ENCODE peak calls at places on chromosomes 11 and 22, in nine cellular contexts. One of them, this sample, is unnamed.

GRCh38 chr11:95182397-95182796 is 48.6 kb downstream of the SESN3 start:
- ATAC-seq in heart left ventricle: no peak
- ATAC-seq in left lung: no peak
- ATAC-seq in activated CD8-positive, alpha-beta memory T cell treated with anti-CD3 and anti-CD28 coated beads, Interleukin-2, amount 10 ng/mL, durations not matched to agents 7 days and 5 days: no peak
- ATAC-seq in Right ventricle myocardium inferior: no peak
- ATAC-seq in K562: no peak
- ATAC-seq in lower lobe of right lung: no peak
- ATAC-seq in activated naive CD8-positive, alpha-beta T cell treated with anti-CD3 and anti-CD28 coated beads, Interleukin-2, amount 10 ng/mL, durations not matched to agents 7 days and 5 days: no peak
- ATAC-seq in T-cell: no peak
- ATAC-seq in this sample: no peak

GRCh38 chr11:85809881-85810280 is 1.1 kb downstream of the SYTL2 start:
- ATAC-seq in heart left ventricle: no peak
- ATAC-seq in left lung: peak; percentile 1
- ATAC-seq in activated CD8-positive, alpha-beta memory T cell treated with anti-CD3 and anti-CD28 coated beads, Interleukin-2, amount 10 ng/mL, durations not matched to agents 7 days and 5 days: peak; percentile 37
- ATAC-seq in Right ventricle myocardium inferior: no peak
- ATAC-seq in K562: peak; percentile 35
- ATAC-seq in lower lobe of right lung: peak; percentile 34
- ATAC-seq in activated naive CD8-positive, alpha-beta T cell treated with anti-CD3 and anti-CD28 coated beads, Interleukin-2, amount 10 ng/mL, durations not matched to agents 7 days and 5 days: peak; percentile 39
- ATAC-seq in T-cell: peak; percentile 15
- ATAC-seq in this sample: no peak

GRCh38 chr11:61598886-61599868 is 18.3 kb upstream of the SYT7 start:
- ATAC-seq in heart left ventricle: no peak
- ATAC-seq in left lung: peak; percentile 44
- ATAC-seq in activated CD8-positive, alpha-beta memory T cell treated with anti-CD3 and anti-CD28 coated beads, Interleukin-2, amount 10 ng/mL, durations not matched to agents 7 days and 5 days: no peak
- ATAC-seq in Right ventricle myocardium inferior: peak; percentile 36
- ATAC-seq in K562: no peak
- ATAC-seq in lower lobe of right lung: no peak
- ATAC-seq in activated naive CD8-positive, alpha-beta T cell treated with anti-CD3 and anti-CD28 coated beads, Interleukin-2, amount 10 ng/mL, durations not matched to agents 7 days and 5 days: no peak
- ATAC-seq in T-cell: no peak
- ATAC-seq in this sample: no peak

GRCh38 chr11:63556404-63556803 is 6.8 kb downstream of the PLAAT2 start:
- ATAC-seq in heart left ventricle: no peak
- ATAC-seq in left lung: no peak
- ATAC-seq in activated CD8-positive, alpha-beta memory T cell treated with anti-CD3 and anti-CD28 coated beads, Interleukin-2, amount 10 ng/mL, durations not matched to agents 7 days and 5 days: no peak
- ATAC-seq in Right ventricle myocardium inferior: no peak
- ATAC-seq in K562: peak; percentile 49
- ATAC-seq in lower lobe of right lung: no peak
- ATAC-seq in activated naive CD8-positive, alpha-beta T cell treated with anti-CD3 and anti-CD28 coated beads, Interleukin-2, amount 10 ng/mL, durations not matched to agents 7 days and 5 days: no peak
- ATAC-seq in T-cell: no peak
- ATAC-seq in this sample: no peak

GRCh38 chr11:13772223-13773046 is 104.0 kb downstream of the FAR1 start:
- ATAC-seq in heart left ventricle: no peak
- ATAC-seq in left lung: peak; percentile 94
- ATAC-seq in activated CD8-positive, alpha-beta memory T cell treated with anti-CD3 and anti-CD28 coated beads, Interleukin-2, amount 10 ng/mL, durations not matched to agents 7 days and 5 days: peak; percentile 75
- ATAC-seq in Right ventricle myocardium inferior: no peak
- ATAC-seq in K562: peak; percentile 92
- ATAC-seq in lower lobe of right lung: peak; percentile 46
- ATAC-seq in activated naive CD8-positive, alpha-beta T cell treated with anti-CD3 and anti-CD28 coated beads, Interleukin-2, amount 10 ng/mL, durations not matched to agents 7 days and 5 days: peak; percentile 79
- ATAC-seq in T-cell: peak; percentile 73
- ATAC-seq in this sample: peak; percentile 73

GRCh38 chr11:10893713-10894112 is 35.9 kb upstream of the ZBED5 start:
- ATAC-seq in heart left ventricle: no peak
- ATAC-seq in left lung: peak; percentile 44
- ATAC-seq in activated CD8-positive, alpha-beta memory T cell treated with anti-CD3 and anti-CD28 coated beads, Interleukin-2, amount 10 ng/mL, durations not matched to agents 7 days and 5 days: no peak
- ATAC-seq in Right ventricle myocardium inferior: peak; percentile 82
- ATAC-seq in K562: no peak
- ATAC-seq in lower lobe of right lung: peak; percentile 70
- ATAC-seq in activated naive CD8-positive, alpha-beta T cell treated with anti-CD3 and anti-CD28 coated beads, Interleukin-2, amount 10 ng/mL, durations not matched to agents 7 days and 5 days: no peak
- ATAC-seq in T-cell: no peak
- ATAC-seq in this sample: no peak

GRCh38 chr11:70871881-70872280 is 380.5 kb downstream of the SHANK2 start:
- ATAC-seq in heart left ventricle: no peak
- ATAC-seq in left lung: no peak
- ATAC-seq in activated CD8-positive, alpha-beta memory T cell treated with anti-CD3 and anti-CD28 coated beads, Interleukin-2, amount 10 ng/mL, durations not matched to agents 7 days and 5 days: no peak
- ATAC-seq in Right ventricle myocardium inferior: no peak
- ATAC-seq in K562: no peak
- ATAC-seq in lower lobe of right lung: no peak
- ATAC-seq in activated naive CD8-positive, alpha-beta T cell treated with anti-CD3 and anti-CD28 coated beads, Interleukin-2, amount 10 ng/mL, durations not matched to agents 7 days and 5 days: no peak
- ATAC-seq in T-cell: no peak
- ATAC-seq in this sample: no peak

GRCh38 chr11:73585834-73586575 is 11.9 kb downstream of the FAM168A start:
- ATAC-seq in heart left ventricle: no peak
- ATAC-seq in left lung: no peak
- ATAC-seq in activated CD8-positive, alpha-beta memory T cell treated with anti-CD3 and anti-CD28 coated beads, Interleukin-2, amount 10 ng/mL, durations not matched to agents 7 days and 5 days: no peak
- ATAC-seq in Right ventricle myocardium inferior: no peak
- ATAC-seq in K562: no peak
- ATAC-seq in lower lobe of right lung: no peak
- ATAC-seq in activated naive CD8-positive, alpha-beta T cell treated with anti-CD3 and anti-CD28 coated beads, Interleukin-2, amount 10 ng/mL, durations not matched to agents 7 days and 5 days: no peak
- ATAC-seq in T-cell: no peak
- ATAC-seq in this sample: no peak

GRCh38 chr11:2707736-2708135 is 7.9 kb upstream of the KCNQ1OT1 start:
- ATAC-seq in heart left ventricle: no peak
- ATAC-seq in left lung: no peak
- ATAC-seq in activated CD8-positive, alpha-beta memory T cell treated with anti-CD3 and anti-CD28 coated beads, Interleukin-2, amount 10 ng/mL, durations not matched to agents 7 days and 5 days: no peak
- ATAC-seq in Right ventricle myocardium inferior: no peak
- ATAC-seq in K562: no peak
- ATAC-seq in lower lobe of right lung: no peak
- ATAC-seq in activated naive CD8-positive, alpha-beta T cell treated with anti-CD3 and anti-CD28 coated beads, Interleukin-2, amount 10 ng/mL, durations not matched to agents 7 days and 5 days: no peak
- ATAC-seq in T-cell: no peak
- ATAC-seq in this sample: no peak

GRCh38 chr11:35473975-35474374 is 51.4 kb downstream of the PAMR1 start:
- ATAC-seq in heart left ventricle: no peak
- ATAC-seq in left lung: no peak
- ATAC-seq in activated CD8-positive, alpha-beta memory T cell treated with anti-CD3 and anti-CD28 coated beads, Interleukin-2, amount 10 ng/mL, durations not matched to agents 7 days and 5 days: no peak
- ATAC-seq in Right ventricle myocardium inferior: no peak
- ATAC-seq in K562: no peak
- ATAC-seq in lower lobe of right lung: no peak
- ATAC-seq in activated naive CD8-positive, alpha-beta T cell treated with anti-CD3 and anti-CD28 coated beads, Interleukin-2, amount 10 ng/mL, durations not matched to agents 7 days and 5 days: no peak
- ATAC-seq in T-cell: no peak
- ATAC-seq in this sample: no peak

GRCh38 chr11:11786771-11787170 is 55.0 kb upstream of the USP47 start:
- ATAC-seq in heart left ventricle: no peak
- ATAC-seq in left lung: peak; percentile 40
- ATAC-seq in activated CD8-positive, alpha-beta memory T cell treated with anti-CD3 and anti-CD28 coated beads, Interleukin-2, amount 10 ng/mL, durations not matched to agents 7 days and 5 days: no peak
- ATAC-seq in Right ventricle myocardium inferior: no peak
- ATAC-seq in K562: no peak
- ATAC-seq in lower lobe of right lung: no peak
- ATAC-seq in activated naive CD8-positive, alpha-beta T cell treated with anti-CD3 and anti-CD28 coated beads, Interleukin-2, amount 10 ng/mL, durations not matched to agents 7 days and 5 days: no peak
- ATAC-seq in T-cell: no peak
- ATAC-seq in this sample: no peak

GRCh38 chr11:82663535-82663934 is 70.1 kb downstream of the FAM181B start:
- ATAC-seq in heart left ventricle: no peak
- ATAC-seq in left lung: no peak
- ATAC-seq in activated CD8-positive, alpha-beta memory T cell treated with anti-CD3 and anti-CD28 coated beads, Interleukin-2, amount 10 ng/mL, durations not matched to agents 7 days and 5 days: no peak
- ATAC-seq in Right ventricle myocardium inferior: no peak
- ATAC-seq in K562: no peak
- ATAC-seq in lower lobe of right lung: no peak
- ATAC-seq in activated naive CD8-positive, alpha-beta T cell treated with anti-CD3 and anti-CD28 coated beads, Interleukin-2, amount 10 ng/mL, durations not matched to agents 7 days and 5 days: no peak
- ATAC-seq in T-cell: no peak
- ATAC-seq in this sample: no peak

GRCh38 chr11:96037267-96037990 is 113.5 kb upstream of the MTMR2 start:
- ATAC-seq in heart left ventricle: no peak
- ATAC-seq in left lung: peak; percentile 42
- ATAC-seq in activated CD8-positive, alpha-beta memory T cell treated with anti-CD3 and anti-CD28 coated beads, Interleukin-2, amount 10 ng/mL, durations not matched to agents 7 days and 5 days: no peak
- ATAC-seq in Right ventricle myocardium inferior: no peak
- ATAC-seq in K562: no peak
- ATAC-seq in lower lobe of right lung: peak; percentile 41
- ATAC-seq in activated naive CD8-positive, alpha-beta T cell treated with anti-CD3 and anti-CD28 coated beads, Interleukin-2, amount 10 ng/mL, durations not matched to agents 7 days and 5 days: no peak
- ATAC-seq in T-cell: no peak
- ATAC-seq in this sample: no peak

GRCh38 chr11:75821202-75821601 is 6.2 kb downstream of the UVRAG start:
- ATAC-seq in heart left ventricle: no peak
- ATAC-seq in left lung: no peak
- ATAC-seq in activated CD8-positive, alpha-beta memory T cell treated with anti-CD3 and anti-CD28 coated beads, Interleukin-2, amount 10 ng/mL, durations not matched to agents 7 days and 5 days: no peak
- ATAC-seq in Right ventricle myocardium inferior: no peak
- ATAC-seq in K562: no peak
- ATAC-seq in lower lobe of right lung: no peak
- ATAC-seq in activated naive CD8-positive, alpha-beta T cell treated with anti-CD3 and anti-CD28 coated beads, Interleukin-2, amount 10 ng/mL, durations not matched to agents 7 days and 5 days: no peak
- ATAC-seq in T-cell: no peak
- ATAC-seq in this sample: no peak

GRCh38 chr11:125165664-125166346 is 1.3 kb downstream of the PKNOX2 start:
- ATAC-seq in heart left ventricle: no peak
- ATAC-seq in left lung: peak; percentile 3
- ATAC-seq in activated CD8-positive, alpha-beta memory T cell treated with anti-CD3 and anti-CD28 coated beads, Interleukin-2, amount 10 ng/mL, durations not matched to agents 7 days and 5 days: no peak
- ATAC-seq in Right ventricle myocardium inferior: no peak
- ATAC-seq in K562: no peak
- ATAC-seq in lower lobe of right lung: no peak
- ATAC-seq in activated naive CD8-positive, alpha-beta T cell treated with anti-CD3 and anti-CD28 coated beads, Interleukin-2, amount 10 ng/mL, durations not matched to agents 7 days and 5 days: no peak
- ATAC-seq in T-cell: no peak
- ATAC-seq in this sample: no peak

GRCh38 chr22:34975721-34976120 is 90.2 kb upstream of the ISX start:
- ATAC-seq in heart left ventricle: no peak
- ATAC-seq in left lung: no peak
- ATAC-seq in activated CD8-positive, alpha-beta memory T cell treated with anti-CD3 and anti-CD28 coated beads, Interleukin-2, amount 10 ng/mL, durations not matched to agents 7 days and 5 days: no peak
- ATAC-seq in Right ventricle myocardium inferior: no peak
- ATAC-seq in K562: peak; percentile 76
- ATAC-seq in lower lobe of right lung: no peak
- ATAC-seq in activated naive CD8-positive, alpha-beta T cell treated with anti-CD3 and anti-CD28 coated beads, Interleukin-2, amount 10 ng/mL, durations not matched to agents 7 days and 5 days: no peak
- ATAC-seq in T-cell: no peak
- ATAC-seq in this sample: no peak

GRCh38 chr11:35066029-35066428 is 72.9 kb upstream of the CD44 start:
- ATAC-seq in heart left ventricle: no peak
- ATAC-seq in left lung: peak; percentile 35
- ATAC-seq in activated CD8-positive, alpha-beta memory T cell treated with anti-CD3 and anti-CD28 coated beads, Interleukin-2, amount 10 ng/mL, durations not matched to agents 7 days and 5 days: no peak
- ATAC-seq in Right ventricle myocardium inferior: no peak
- ATAC-seq in K562: no peak
- ATAC-seq in lower lobe of right lung: peak; percentile 47
- ATAC-seq in activated naive CD8-positive, alpha-beta T cell treated with anti-CD3 and anti-CD28 coated beads, Interleukin-2, amount 10 ng/mL, durations not matched to agents 7 days and 5 days: no peak
- ATAC-seq in T-cell: no peak
- ATAC-seq in this sample: no peak

GRCh38 chr11:75745807-75746206 is 22.8 kb upstream of the DGAT2 start:
- ATAC-seq in heart left ventricle: peak; percentile 97
- ATAC-seq in left lung: no peak
- ATAC-seq in activated CD8-positive, alpha-beta memory T cell treated with anti-CD3 and anti-CD28 coated beads, Interleukin-2, amount 10 ng/mL, durations not matched to agents 7 days and 5 days: no peak
- ATAC-seq in Right ventricle myocardium inferior: peak; percentile 96
- ATAC-seq in K562: no peak
- ATAC-seq in lower lobe of right lung: no peak
- ATAC-seq in activated naive CD8-positive, alpha-beta T cell treated with anti-CD3 and anti-CD28 coated beads, Interleukin-2, amount 10 ng/mL, durations not matched to agents 7 days and 5 days: no peak
- ATAC-seq in T-cell: no peak
- ATAC-seq in this sample: no peak

GRCh38 chr11:74949748-74950127 is 672 bp downstream of the SPCS2 start:
- ATAC-seq in heart left ventricle: no peak
- ATAC-seq in left lung: peak; percentile 21
- ATAC-seq in activated CD8-positive, alpha-beta memory T cell treated with anti-CD3 and anti-CD28 coated beads, Interleukin-2, amount 10 ng/mL, durations not matched to agents 7 days and 5 days: no peak
- ATAC-seq in Right ventricle myocardium inferior: no peak
- ATAC-seq in K562: no peak
- ATAC-seq in lower lobe of right lung: no peak
- ATAC-seq in activated naive CD8-positive, alpha-beta T cell treated with anti-CD3 and anti-CD28 coated beads, Interleukin-2, amount 10 ng/mL, durations not matched to agents 7 days and 5 days: no peak
- ATAC-seq in T-cell: no peak
- ATAC-seq in this sample: no peak

GRCh38 chr22:20933910-20934309 is 16.7 kb downstream of the CRKL start:
- ATAC-seq in heart left ventricle: no peak
- ATAC-seq in left lung: no peak
- ATAC-seq in activated CD8-positive, alpha-beta memory T cell treated with anti-CD3 and anti-CD28 coated beads, Interleukin-2, amount 10 ng/mL, durations not matched to agents 7 days and 5 days: no peak
- ATAC-seq in Right ventricle myocardium inferior: no peak
- ATAC-seq in K562: no peak
- ATAC-seq in lower lobe of right lung: no peak
- ATAC-seq in activated naive CD8-positive, alpha-beta T cell treated with anti-CD3 and anti-CD28 coated beads, Interleukin-2, amount 10 ng/mL, durations not matched to agents 7 days and 5 days: no peak
- ATAC-seq in T-cell: no peak
- ATAC-seq in this sample: no peak

GRCh38 chr22:20021196-20022181 is 579 bp downstream of the TANGO2 start:
- ATAC-seq in heart left ventricle: peak; percentile 85
- ATAC-seq in left lung: peak; percentile 71
- ATAC-seq in activated CD8-positive, alpha-beta memory T cell treated with anti-CD3 and anti-CD28 coated beads, Interleukin-2, amount 10 ng/mL, durations not matched to agents 7 days and 5 days: peak; percentile 11
- ATAC-seq in Right ventricle myocardium inferior: peak; percentile 73
- ATAC-seq in K562: peak; percentile 72
- ATAC-seq in lower lobe of right lung: peak; percentile 75
- ATAC-seq in activated naive CD8-positive, alpha-beta T cell treated with anti-CD3 and anti-CD28 coated beads, Interleukin-2, amount 10 ng/mL, durations not matched to agents 7 days and 5 days: peak; percentile 9
- ATAC-seq in T-cell: no peak
- ATAC-seq in this sample: peak; percentile 22

GRCh38 chr22:17218341-17218740 is 894 bp downstream of the ADA2 start:
- ATAC-seq in heart left ventricle: no peak
- ATAC-seq in left lung: no peak
- ATAC-seq in activated CD8-positive, alpha-beta memory T cell treated with anti-CD3 and anti-CD28 coated beads, Interleukin-2, amount 10 ng/mL, durations not matched to agents 7 days and 5 days: no peak
- ATAC-seq in Right ventricle myocardium inferior: no peak
- ATAC-seq in K562: no peak
- ATAC-seq in lower lobe of right lung: no peak
- ATAC-seq in activated naive CD8-positive, alpha-beta T cell treated with anti-CD3 and anti-CD28 coated beads, Interleukin-2, amount 10 ng/mL, durations not matched to agents 7 days and 5 days: no peak
- ATAC-seq in T-cell: no peak
- ATAC-seq in this sample: no peak

GRCh38 chr11:46979358-46979757 is 42.8 kb downstream of the CSTPP1 start:
- ATAC-seq in heart left ventricle: no peak
- ATAC-seq in left lung: peak; percentile 72
- ATAC-seq in activated CD8-positive, alpha-beta memory T cell treated with anti-CD3 and anti-CD28 coated beads, Interleukin-2, amount 10 ng/mL, durations not matched to agents 7 days and 5 days: no peak
- ATAC-seq in Right ventricle myocardium inferior: no peak
- ATAC-seq in K562: no peak
- ATAC-seq in lower lobe of right lung: peak; percentile 72
- ATAC-seq in activated naive CD8-positive, alpha-beta T cell treated with anti-CD3 and anti-CD28 coated beads, Interleukin-2, amount 10 ng/mL, durations not matched to agents 7 days and 5 days: no peak
- ATAC-seq in T-cell: no peak
- ATAC-seq in this sample: no peak

GRCh38 chr22:35664955-35665577 is 16.8 kb downstream of the APOL6 start:
- ATAC-seq in heart left ventricle: no peak
- ATAC-seq in left lung: no peak
- ATAC-seq in activated CD8-positive, alpha-beta memory T cell treated with anti-CD3 and anti-CD28 coated beads, Interleukin-2, amount 10 ng/mL, durations not matched to agents 7 days and 5 days: no peak
- ATAC-seq in Right ventricle myocardium inferior: no peak
- ATAC-seq in K562: no peak
- ATAC-seq in lower lobe of right lung: no peak
- ATAC-seq in activated naive CD8-positive, alpha-beta T cell treated with anti-CD3 and anti-CD28 coated beads, Interleukin-2, amount 10 ng/mL, durations not matched to agents 7 days and 5 days: no peak
- ATAC-seq in T-cell: no peak
- ATAC-seq in this sample: no peak

GRCh38 chr22:30444632-30445437 is 19.3 kb downstream of the MTFP1 start:
- ATAC-seq in heart left ventricle: no peak
- ATAC-seq in left lung: peak; percentile 90
- ATAC-seq in activated CD8-positive, alpha-beta memory T cell treated with anti-CD3 and anti-CD28 coated beads, Interleukin-2, amount 10 ng/mL, durations not matched to agents 7 days and 5 days: peak; percentile 54
- ATAC-seq in Right ventricle myocardium inferior: no peak
- ATAC-seq in K562: peak; percentile 86
- ATAC-seq in lower lobe of right lung: peak; percentile 84
- ATAC-seq in activated naive CD8-positive, alpha-beta T cell treated with anti-CD3 and anti-CD28 coated beads, Interleukin-2, amount 10 ng/mL, durations not matched to agents 7 days and 5 days: no peak
- ATAC-seq in T-cell: peak; percentile 49
- ATAC-seq in this sample: peak; percentile 56

GRCh38 chr22:20211997-20212753 is 55.9 kb downstream of the RTN4R start:
- ATAC-seq in heart left ventricle: peak; percentile 55
- ATAC-seq in left lung: peak; percentile 64
- ATAC-seq in activated CD8-positive, alpha-beta memory T cell treated with anti-CD3 and anti-CD28 coated beads, Interleukin-2, amount 10 ng/mL, durations not matched to agents 7 days and 5 days: no peak
- ATAC-seq in Right ventricle myocardium inferior: peak; percentile 59
- ATAC-seq in K562: peak; percentile 39
- ATAC-seq in lower lobe of right lung: peak; percentile 52
- ATAC-seq in activated naive CD8-positive, alpha-beta T cell treated with anti-CD3 and anti-CD28 coated beads, Interleukin-2, amount 10 ng/mL, durations not matched to agents 7 days and 5 days: no peak
- ATAC-seq in T-cell: no peak
- ATAC-seq in this sample: no peak

GRCh38 chr11:75574698-75575265 is 12.7 kb downstream of the SERPINH1 start:
- ATAC-seq in heart left ventricle: no peak
- ATAC-seq in left lung: no peak
- ATAC-seq in activated CD8-positive, alpha-beta memory T cell treated with anti-CD3 and anti-CD28 coated beads, Interleukin-2, amount 10 ng/mL, durations not matched to agents 7 days and 5 days: no peak
- ATAC-seq in Right ventricle myocardium inferior: no peak
- ATAC-seq in K562: peak; percentile 40
- ATAC-seq in lower lobe of right lung: no peak
- ATAC-seq in activated naive CD8-positive, alpha-beta T cell treated with anti-CD3 and anti-CD28 coated beads, Interleukin-2, amount 10 ng/mL, durations not matched to agents 7 days and 5 days: no peak
- ATAC-seq in T-cell: no peak
- ATAC-seq in this sample: no peak

GRCh38 chr11:123233978-123234340 is 38.9 kb upstream of the CLMP start:
- ATAC-seq in heart left ventricle: no peak
- ATAC-seq in left lung: no peak
- ATAC-seq in activated CD8-positive, alpha-beta memory T cell treated with anti-CD3 and anti-CD28 coated beads, Interleukin-2, amount 10 ng/mL, durations not matched to agents 7 days and 5 days: no peak
- ATAC-seq in Right ventricle myocardium inferior: no peak
- ATAC-seq in K562: no peak
- ATAC-seq in lower lobe of right lung: no peak
- ATAC-seq in activated naive CD8-positive, alpha-beta T cell treated with anti-CD3 and anti-CD28 coated beads, Interleukin-2, amount 10 ng/mL, durations not matched to agents 7 days and 5 days: no peak
- ATAC-seq in T-cell: no peak
- ATAC-seq in this sample: no peak

GRCh38 chr11:2445107-2445947 is 519 bp downstream of the KCNQ1 start:
- ATAC-seq in heart left ventricle: no peak
- ATAC-seq in left lung: peak; percentile 2
- ATAC-seq in activated CD8-positive, alpha-beta memory T cell treated with anti-CD3 and anti-CD28 coated beads, Interleukin-2, amount 10 ng/mL, durations not matched to agents 7 days and 5 days: peak; percentile 43
- ATAC-seq in Right ventricle myocardium inferior: peak; percentile 2
- ATAC-seq in K562: no peak
- ATAC-seq in lower lobe of right lung: no peak
- ATAC-seq in activated naive CD8-positive, alpha-beta T cell treated with anti-CD3 and anti-CD28 coated beads, Interleukin-2, amount 10 ng/mL, durations not matched to agents 7 days and 5 days: peak; percentile 43
- ATAC-seq in T-cell: peak; percentile 44
- ATAC-seq in this sample: peak; percentile 55

GRCh38 chr11:124402326-124402922 is 3.6 kb upstream of the OR8B3 start:
- ATAC-seq in heart left ventricle: no peak
- ATAC-seq in left lung: peak; percentile 96
- ATAC-seq in activated CD8-positive, alpha-beta memory T cell treated with anti-CD3 and anti-CD28 coated beads, Interleukin-2, amount 10 ng/mL, durations not matched to agents 7 days and 5 days: peak; percentile 74
- ATAC-seq in Right ventricle myocardium inferior: no peak
- ATAC-seq in K562: peak; percentile 97
- ATAC-seq in lower lobe of right lung: peak; percentile 82
- ATAC-seq in activated naive CD8-positive, alpha-beta T cell treated with anti-CD3 and anti-CD28 coated beads, Interleukin-2, amount 10 ng/mL, durations not matched to agents 7 days and 5 days: peak; percentile 74
- ATAC-seq in T-cell: no peak
- ATAC-seq in this sample: peak; percentile 71

GRCh38 chr11:119029340-119030028 is 1.2 kb downstream of the SLC37A4 start:
- ATAC-seq in heart left ventricle: no peak
- ATAC-seq in left lung: peak; percentile 14
- ATAC-seq in activated CD8-positive, alpha-beta memory T cell treated with anti-CD3 and anti-CD28 coated beads, Interleukin-2, amount 10 ng/mL, durations not matched to agents 7 days and 5 days: no peak
- ATAC-seq in Right ventricle myocardium inferior: no peak
- ATAC-seq in K562: peak; percentile 46
- ATAC-seq in lower lobe of right lung: no peak
- ATAC-seq in activated naive CD8-positive, alpha-beta T cell treated with anti-CD3 and anti-CD28 coated beads, Interleukin-2, amount 10 ng/mL, durations not matched to agents 7 days and 5 days: peak; percentile 1
- ATAC-seq in T-cell: no peak
- ATAC-seq in this sample: peak; percentile 4